ENCODE peak calls at places on chromosomes 11 and 22, in six cellular contexts. B is mesothelial cell of epicardium, Q is thoracic aorta, S is GM12891, M is PC-3, J is NCI-H69. V is an unnamed sample.
A peak's percentile ranks its signal among the peaks of the same experiment; 100 is the strongest.

GRCh38 chr11:121800704-121801516 is 315.1 kb downstream of the BLID start:
- DNase-seq in B (peak; percentile 61), Q (no peak), S (no peak), M (no peak), J (no peak), V (no peak)

GRCh38 chr11:102912482-102912830 is 37.7 kb upstream of the MMP12 start:
- DNase-seq in B (no peak), Q (no peak), S (no peak), M (peak; percentile 63), J (peak; percentile 23), V (no peak)

GRCh38 chr11:57403176-57404147 is 13.0 kb upstream of the PRG2 start:
- DNase-seq in B (no peak), Q (no peak), S (no peak), M (no peak), J (no peak), V (peak; percentile 2)

GRCh38 chr22:19132153-19132552 is 1.0 kb downstream of the TSSK2 start:
- DNase-seq in B (no peak), Q (no peak), S (no peak), M (no peak), J (no peak), V (no peak)

GRCh38 chr22:19092725-19093124 is 29.5 kb downstream of the DGCR2 start:
- DNase-seq in B (no peak), Q (no peak), S (no peak), M (no peak), J (no peak), V (no peak)

GRCh38 chr11:110000045-110000502 is 93.1 kb upstream of the ZC3H12C start:
- DNase-seq in B (no peak), Q (no peak), S (peak; percentile 24), M (peak; percentile 93), J (no peak), V (peak; percentile 75)

GRCh38 chr22:43976861-43977795 is 21.9 kb downstream of the SAMM50 start:
- DNase-seq in B (no peak), Q (no peak), S (no peak), M (no peak), J (no peak), V (no peak)

GRCh38 chr11:19777342-19778102 is 64.9 kb downstream of the NAV2 start:
- DNase-seq in B (no peak), Q (no peak), S (peak; percentile 46), M (peak; percentile 60), J (peak; percentile 42), V (peak; percentile 78)

GRCh38 chr11:31325162-31325561 is 44.4 kb downstream of the DCDC1 start:
- DNase-seq in B (no peak), Q (no peak), S (no peak), M (peak; percentile 67), J (no peak), V (no peak)

GRCh38 chr11:131511794-131512193 is 141.4 kb downstream of the NTM start:
- DNase-seq in B (peak; percentile 58), Q (no peak), S (peak; percentile 44), M (peak; percentile 67), J (peak; percentile 58), V (peak; percentile 66)

GRCh38 chr11:2093575-2094353 is 45.4 kb downstream of the IGF2 start:
- DNase-seq in B (no peak), Q (no peak), S (no peak), M (no peak), J (no peak), V (no peak)

GRCh38 chr22:29147241-29147919 is 58.3 kb upstream of the EMID1 start:
- DNase-seq in B (no peak), Q (no peak), S (no peak), M (no peak), J (no peak), V (no peak)

GRCh38 chr11:28472904-28473303 is 364.7 kb downstream of the METTL15 start:
- DNase-seq in B (no peak), Q (no peak), S (no peak), M (no peak), J (no peak), V (no peak)

GRCh38 chr11:88535916-88536547 is 198.5 kb upstream of the CTSC start:
- DNase-seq in B (no peak), Q (no peak), S (no peak), M (peak; percentile 94), J (peak; percentile 52), V (peak; percentile 78)

GRCh38 chr11:27390318-27390958 is 27.4 kb upstream of the CCDC34 start:
- DNase-seq in B (no peak), Q (no peak), S (no peak), M (no peak), J (no peak), V (no peak)

GRCh38 chr11:59182457-59183151 is 10.7 kb downstream of the DTX4 start:
- DNase-seq in B (no peak), Q (no peak), S (peak; percentile 49), M (peak; percentile 52), J (peak; percentile 8), V (peak; percentile 28)

GRCh38 chr22:20456064-20456721 is 18.6 kb upstream of the SCARF2 start:
- DNase-seq in B (peak; percentile 84), Q (no peak), S (peak; percentile 75), M (peak; percentile 65), J (peak; percentile 73), V (peak; percentile 64)

GRCh38 chr11:102453286-102453797 is 777 bp upstream of the TMEM123 start:
- DNase-seq in B (no peak), Q (no peak), S (no peak), M (peak; percentile 42), J (peak; percentile 78), V (no peak)

GRCh38 chr22:50098052-50098451 is 8.2 kb downstream of the MOV10L1 start:
- DNase-seq in B (no peak), Q (no peak), S (no peak), M (no peak), J (no peak), V (no peak)

GRCh38 chr22:36384766-36385400 is 2.9 kb downstream of the MYH9 start:
- DNase-seq in B (no peak), Q (no peak), S (no peak), M (no peak), J (peak; percentile 67), V (peak; percentile 15)

GRCh38 chr11:15006139-15006759 is 34.1 kb upstream of the CALCA start:
- DNase-seq in B (no peak), Q (no peak), S (no peak), M (peak; percentile 55), J (peak; percentile 67), V (peak; percentile 92)